ENCODE peak calls at places on chromosomes 12 and 14, in five cellular contexts. J is right atrium auricular region; P is stimulated activated CD4-positive, alpha-beta T cell treated with anti-CD3 and anti-CD28 coated beads, Interleukin-4, amount 100 ng/mL, for 24 hours; Q is epithelial cell of esophagus; R is fibroblast of the aortic adventitia. B is an unnamed sample.

GRCh38 chr14:25055998-25056687 is 6.2 kb upstream of the STXBP6 start:
- DNase-seq in J (no peak), R (peak; percentile 14), P (no peak), Q (peak; percentile 11), B (no peak)

GRCh38 chr14:55237999-55238680 is 33.1 kb upstream of the FBXO34 start:
- DNase-seq in Q (no peak), R (no peak), P (no peak), J (no peak), B (no peak)

GRCh38 chr12:68733661-68734071 is 12.3 kb upstream of the SLC35E3 start:
- DNase-seq in R (peak; percentile 71), Q (peak; percentile 13), J (no peak), P (no peak), B (no peak)

GRCh38 chr14:92135269-92135668 is 13.5 kb downstream of the CPSF2 start:
- DNase-seq in R (peak; percentile 64), J (no peak), P (no peak), Q (peak; percentile 47), B (no peak)

GRCh38 chr14:92687681-92688433 is 60.6 kb downstream of the LGMN start:
- DNase-seq in R (no peak), P (no peak), Q (peak; percentile 27), J (no peak), B (no peak)

GRCh38 chr12:53795927-53796326 is 44.1 kb upstream of the CISTR start:
- DNase-seq in R (no peak), Q (no peak), P (no peak), J (no peak), B (no peak)

GRCh38 chr12:51759175-51759574 is 89.3 kb downstream of the FIGNL2 start:
- DNase-seq in R (peak; percentile 3), P (no peak), Q (peak; percentile 14), J (no peak), B (no peak)

GRCh38 chr12:53599579-53599978 is 26.6 kb downstream of the ATF7 start:
- DNase-seq in J (no peak), R (no peak), P (no peak), Q (no peak), B (no peak)

GRCh38 chr12:47361389-47362031 is 281.8 kb upstream of the AMIGO2 start:
- DNase-seq in R (no peak), J (no peak), Q (peak; percentile 63), P (peak; percentile 55), B (peak; percentile 79)

GRCh38 chr12:30329281-30329680 is 366.4 kb downstream of the IPO8 start:
- DNase-seq in P (no peak), Q (peak; percentile 2), J (no peak), R (peak; percentile 7), B (no peak)

GRCh38 chr12:39846971-39847661 is 227.5 kb upstream of the ABCD2 start:
- DNase-seq in R (peak; percentile 52), J (no peak), Q (peak; percentile 9), P (no peak), B (no peak)

GRCh38 chr14:89237923-89238529 is 179.0 kb downstream of the FOXN3 start:
- DNase-seq in P (no peak), J (no peak), R (no peak), Q (peak; percentile 26), B (no peak)

GRCh38 chr12:115672506-115673080 is 604.9 kb downstream of the MED13L start:
- DNase-seq in Q (no peak), R (no peak), P (no peak), J (no peak), B (no peak)

GRCh38 chr12:1630081-1630826 is 1.2 kb downstream of the WNT5B start:
- DNase-seq in Q (peak; percentile 45), J (no peak), P (peak; percentile 16), R (no peak), B (no peak)

GRCh38 chr14:21612324-21612723 is 22.4 kb downstream of the OR10G2 start:
- DNase-seq in R (no peak), P (no peak), J (no peak), Q (no peak), B (no peak)

GRCh38 chr14:75254901-75255300 is 23.7 kb upstream of the FOS start:
- DNase-seq in J (no peak), Q (peak; percentile 84), R (no peak), P (no peak), B (no peak)

GRCh38 chr14:77059276-77059934 is 30.9 kb upstream of the IRF2BPL start:
- DNase-seq in R (peak; percentile 87), P (peak; percentile 49), J (no peak), Q (peak; percentile 79), B (no peak)

GRCh38 chr12:5478081-5478706 is 46.3 kb downstream of the NTF3 start:
- DNase-seq in R (no peak), P (no peak), J (no peak), Q (no peak), B (no peak)

GRCh38 chr14:52944267-52944666 is 6.6 kb downstream of the FERMT2 start:
- DNase-seq in J (no peak), R (no peak), Q (no peak), P (no peak), B (no peak)

GRCh38 chr14:92932448-92933395 is 9.8 kb downstream of the CHGA start:
- DNase-seq in R (no peak), P (no peak), J (no peak), Q (no peak), B (no peak)

GRCh38 chr12:56542164-56542563 is 20.5 kb downstream of the RBMS2 start:
- DNase-seq in Q (no peak), P (no peak), R (no peak), J (no peak), B (no peak)

GRCh38 chr12:62933871-62934798 is 815 bp downstream of the PPM1H start:
- DNase-seq in R (peak; percentile 20), Q (peak; percentile 14), J (peak; percentile 63), P (no peak), B (peak; percentile 85)

GRCh38 chr12:48000878-48001321 is 3.4 kb downstream of the COL2A1 start:
- DNase-seq in R (peak; percentile 47), J (no peak), P (no peak), Q (peak; percentile 97), B (no peak)

GRCh38 chr12:98401427-98401826 is 114.0 kb upstream of the TMPO start:
- DNase-seq in J (no peak), P (no peak), R (no peak), Q (no peak), B (no peak)

GRCh38 chr12:115617391-115617790 is 660.1 kb downstream of the MED13L start:
- DNase-seq in P (no peak), R (no peak), Q (no peak), J (no peak), B (no peak)

GRCh38 chr14:96274122-96274910 is 18.3 kb downstream of the BDKRB1 start:
- DNase-seq in R (peak; percentile 85), P (no peak), Q (no peak), J (no peak), B (no peak)

GRCh38 chr12:65741662-65742480 is 82.4 kb upstream of the HMGA2 start:
- DNase-seq in R (peak; percentile 57), Q (peak; percentile 48), J (no peak), P (peak; percentile 7), B (no peak)

GRCh38 chr14:57391609-57392195 is 1.3 kb downstream of the NAA30 start:
- DNase-seq in R (peak; percentile 26), Q (no peak), J (no peak), P (no peak), B (no peak)

GRCh38 chr14:101507306-101508150 is 53.8 kb upstream of the DIO3 start:
- DNase-seq in R (no peak), P (no peak), Q (no peak), J (peak; percentile 57), B (peak; percentile 67)

GRCh38 chr14:102606296-102606695 is 13.8 kb downstream of the RCOR1 start:
- DNase-seq in P (no peak), J (no peak), Q (no peak), R (no peak), B (no peak)

GRCh38 chr12:123743002-123743401 is 19.1 kb upstream of the DNAH10 start:
- DNase-seq in P (no peak), Q (no peak), R (no peak), J (no peak), B (no peak)

B was measured in cardiac septum.